ENCODE peak calls at places on chromosomes 1 and 21, in five cellular contexts. J is GM23248, F is cardiac muscle cell, C is upper lobe of right lung, G is heart left ventricle. P is an unnamed sample. For H3K4me1, the result is how much of the 10 kb centered on the place peaks cover.

GRCh38 chr1:154420172-154420571 is 15.0 kb downstream of the IL6R start:
- DNase-seq in C (peak), J (peak), G (peak), F (peak), P (no peak)

GRCh38 chr1:219577331-219577730 is 35.6 kb downstream of the ZC3H11B start:
- DNase-seq in F (no peak), C (no peak), J (no peak), G (no peak), P (no peak)

GRCh38 chr1:106608836-106609235 is 447.6 kb upstream of the PRMT6 start:
- DNase-seq in C (no peak), G (no peak), F (no peak), J (peak), P (no peak)

GRCh38 chr1:9127395-9128160 is 1.3 kb downstream of the GPR157 start:
- DNase-seq in F (no peak), C (no peak), G (no peak), J (no peak), P (no peak)

GRCh38 chr1:38929476-38929875 is 12.2 kb downstream of the RHBDL2 start:
- DNase-seq in C (no peak), G (no peak), F (no peak), J (no peak), P (no peak)

GRCh38 chr1:101632548-101633256 is 364.0 kb downstream of the OLFM3 start:
- DNase-seq in J (no peak), G (no peak), C (no peak), F (no peak), P (no peak)

GRCh38 chr21:31293986-31294385 is 50.1 kb downstream of the TIAM1 start:
- DNase-seq in G (no peak), J (peak), C (no peak), F (peak), P (no peak)

GRCh38 chr1:61093525-61094137 is 11.3 kb downstream of the NFIA start:
- DNase-seq in J (peak), F (peak), G (no peak), C (no peak), P (no peak)

GRCh38 chr1:115012006-115012405 is 17.6 kb upstream of the TSHB start:
- DNase-seq in C (no peak), J (no peak), F (no peak), G (no peak), P (no peak)

GRCh38 chr1:69863704-69864103 is 296.0 kb downstream of the LRRC7 start:
- DNase-seq in G (no peak), F (no peak), J (no peak), C (no peak), P (no peak)

GRCh38 chr1:156627313-156627880 is 8.2 kb downstream of the HAPLN2 start:
- DNase-seq in C (no peak), F (peak), G (no peak), J (peak), P (no peak)

GRCh38 chr1:205510951-205511330 is 6.5 kb downstream of the CDK18 start:
- DNase-seq in C (no peak), G (no peak), F (no peak), J (no peak), P (no peak)

GRCh38 chr1:89291276-89291675 is 18.6 kb upstream of the GBP5 start:
- DNase-seq in C (no peak), G (no peak), F (no peak), J (no peak), P (no peak)

GRCh38 chr1:89822999-89823628 is 2.3 kb downstream of the LRRC8D start:
- DNase-seq in J (peak), C (no peak), F (peak), G (no peak), P (no peak)

GRCh38 chr1:84693774-84694173 is 3.5 kb upstream of the SSX2IP start:
- DNase-seq in C (no peak), F (no peak), G (no peak), J (peak), P (no peak)

GRCh38 chr1:24830680-24831272 is 85.5 kb downstream of the CLIC4 start:
- DNase-seq in C (no peak), J (peak), G (no peak), F (peak), P (no peak)

GRCh38 chr1:1089731-1090423 is 15.8 kb upstream of the RNF223 start:
- DNase-seq in J (no peak), C (peak), G (no peak), F (no peak), P (no peak)

GRCh38 chr1:43975249-43975961 is 645 bp downstream of the ATP6V0B start:
- DNase-seq in C (peak), F (peak), J (peak), G (peak), P (no peak)

GRCh38 chr1:186220101-186220500 is 155.0 kb downstream of the TPR start:
- DNase-seq in C (no peak), F (no peak), J (no peak), G (no peak), P (no peak)

GRCh38 chr1:34037856-34038255 is 127.2 kb downstream of the CSMD2 start:
- DNase-seq in F (no peak), C (no peak), G (no peak), J (no peak), P (no peak)

GRCh38 chr1:93988634-93989350 is 79.6 kb upstream of the GCLM start:
- DNase-seq in G (no peak), J (peak), C (no peak), F (peak), P (no peak)

GRCh38 chr1:217331698-217332097 is 299.2 kb downstream of the GPATCH2 start:
- DNase-seq in G (no peak), F (no peak), C (no peak), J (no peak), P (no peak)

GRCh38 chr1:224203243-224204016 is 20.4 kb downstream of the DEGS1 start:
- DNase-seq in J (peak), G (peak), F (peak), C (peak), P (no peak)

GRCh38 chr21:21688877-21689276 is 690.7 kb downstream of the NCAM2 start:
- DNase-seq in F (peak), J (peak), C (peak), G (peak), P (peak)

GRCh38 chr1:2981981-2982614 is 39.2 kb upstream of the ACTRT2 start:
- DNase-seq in F (no peak), G (peak), C (peak), J (no peak), P (no peak)

GRCh38 chr21:43306911-43307676 is 119.8 kb downstream of the SIK1 start:
- DNase-seq in C (peak), J (peak), F (no peak), G (peak), P (no peak)

GRCh38 chr1:226329237-226329636 is 20.3 kb upstream of the LIN9 start:
- DNase-seq in G (no peak), F (no peak), J (no peak), C (no peak), P (no peak)

GRCh38 chr1:22626219-22626902 is 10.1 kb upstream of the C1QA start:
- DNase-seq in J (no peak), F (no peak), G (no peak), C (no peak), P (no peak)

GRCh38 chr1:193079187-193079586 is 19.8 kb downstream of the RO60 start:
- DNase-seq in F (no peak), C (no peak), G (no peak), J (no peak), P (no peak)

GRCh38 chr1:29352719-29353420 is 116.5 kb downstream of the PTPRU start:
- DNase-seq in C (no peak), G (no peak), J (no peak), F (no peak), P (no peak)

GRCh38 chr1:93672069-93672468 is 9.6 kb downstream of the BCAR3 start:
- DNase-seq in F (peak), C (no peak), G (peak), J (peak), P (no peak)

GRCh38 chr1:22861764-22862440 is 110.8 kb downstream of the LACTBL1 start:
- DNase-seq in J (peak), C (no peak), G (no peak), F (peak), P (no peak)

GRCh38 chr1:53321776-53322602 is 5.9 kb downstream of the LRP8 start:
- DNase-seq in F (no peak), C (no peak), J (no peak), G (no peak), P (no peak)

GRCh38 chr1:113648478-113648877 is 110.8 kb downstream of the PHTF1 start:
- DNase-seq in J (no peak), C (no peak), F (no peak), G (no peak), P (no peak)

GRCh38 chr1:164725401-164725800 is 166.4 kb downstream of the PBX1 start:
- DNase-seq in G (no peak), F (peak), J (peak), C (no peak), P (no peak)

DNA sequence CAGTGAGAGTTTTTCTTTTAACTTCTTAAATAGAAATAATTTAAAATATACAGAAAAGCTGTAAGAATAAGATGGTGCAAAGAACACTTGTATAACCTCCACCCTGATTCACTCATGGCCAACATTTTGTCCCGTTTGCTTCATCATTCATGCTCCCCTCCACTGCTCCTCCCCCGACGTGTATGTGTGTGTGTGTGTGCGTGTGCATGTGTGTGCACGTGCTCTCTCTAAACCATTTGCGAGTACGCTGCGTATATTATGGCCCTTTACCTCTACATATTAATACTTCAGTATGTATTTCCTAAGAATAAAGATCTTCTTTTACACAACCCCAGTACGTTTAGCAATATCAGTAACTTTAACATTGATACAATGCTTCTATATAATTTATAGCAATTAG is 43.0 kb downstream of the TRAF5 start:
- DNase-seq in G (no peak), C (no peak), F (no peak), J (no peak), P (no peak)
- H3K27ac ChIP-seq in G (no peak), C (no peak), F (no peak), J (no peak), P (no peak)

GRCh38 chr1:181161170-181161870 is 72.8 kb downstream of the IER5 start:
- DNase-seq in C (no peak), G (no peak), F (no peak), J (peak), P (no peak)

GRCh38 chr1:181163662-181164061 is 75.2 kb downstream of the IER5 start:
- DNase-seq in C (no peak), J (no peak), G (no peak), F (no peak), P (no peak)

GRCh38 chr1:181155339-181155738 is 66.8 kb downstream of the IER5 start:
- DNase-seq in C (no peak), F (no peak), G (no peak), J (no peak), P (no peak)

GRCh38 chr1:181160322-181160721 is 71.8 kb downstream of the IER5 start:
- DNase-seq in G (no peak), F (no peak), J (no peak), C (no peak), P (no peak)

GRCh38 chr1:181159451-181160151 is 71.1 kb downstream of the IER5 start:
- DNase-seq in F (peak), C (no peak), G (no peak), J (peak), P (no peak)
- H3K4me3 ChIP-seq in F (no peak), C (no peak), G (no peak), J (no peak), P (no peak)

GRCh38 chr1:63775418-63776127 is 1.8 kb downstream of the ROR1 start:
- DNase-seq in C (no peak), F (no peak), G (no peak), J (no peak), P (no peak)
- H3K4me1 ChIP-seq in C (under half), F (under half), G (under half), J (under half), P (under half)

GRCh38 chr1:209550519-209550918 is 33.0 kb upstream of the CAMK1G start:
- DNase-seq in F (no peak), J (no peak), C (no peak), G (no peak), P (no peak)
- H3K27ac ChIP-seq in F (no peak), J (no peak), C (no peak), G (no peak), P (no peak)

GRCh38 chr1:37515185-37516034 is 844 bp upstream of the MEAF6 start:
- DNase-seq in F (no peak), C (no peak), J (no peak), G (no peak), P (no peak)
- H3K4me3 ChIP-seq in F (peak), C (peak), J (peak), G (peak), P (peak)

GRCh38 chr21:35020902-35021301 is 28.2 kb downstream of the RUNX1 start:
- DNase-seq in C (no peak), J (peak), F (no peak), G (no peak), P (no peak)
- H3K4me1 ChIP-seq in C (under half), J (under half), F (under half), G (under half), P (under half)

GRCh38 chr1:183840140-183840539 is 35.2 kb downstream of the RGL1 start:
- DNase-seq in G (no peak), C (no peak), J (peak), F (peak), P (no peak)

GRCh38 chr1:183844806-183845205 is 39.9 kb downstream of the RGL1 start:
- DNase-seq in C (no peak), F (no peak), G (no peak), J (no peak), P (no peak)

GRCh38 chr1:183842817-183843187 is 37.9 kb downstream of the RGL1 start:
- DNase-seq in C (no peak), F (no peak), G (no peak), J (no peak), P (no peak)

GRCh38 chr1:183841950-183842816 is 37.3 kb downstream of the RGL1 start:
- DNase-seq in C (no peak), J (peak), G (no peak), F (peak), P (no peak)

DNA sequence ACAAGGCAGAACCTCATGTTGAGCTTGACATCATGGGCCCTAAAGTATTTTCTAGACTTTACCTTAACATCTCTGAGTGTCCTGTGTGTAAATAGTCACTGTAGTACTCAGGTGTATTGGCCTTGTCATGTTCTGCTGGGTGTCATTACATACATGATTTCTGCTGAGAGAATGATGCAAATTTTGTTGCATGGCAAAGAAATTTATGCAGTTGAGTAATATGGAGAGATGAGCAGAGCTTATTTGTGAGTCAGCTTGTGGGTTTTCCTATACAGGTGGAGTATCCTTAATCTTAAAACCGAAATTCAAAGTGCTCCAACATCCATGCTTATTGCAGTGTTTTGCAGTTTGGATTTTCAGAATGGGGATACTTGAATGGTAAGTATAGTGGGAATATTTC is 36.6 kb downstream of the RGL1 start:
- DNase-seq in F (no peak), J (peak), C (no peak), G (no peak), P (no peak)
- H3K27ac ChIP-seq in F (peak), J (peak), C (peak), G (no peak), P (no peak)